ENCODE peak calls at places on chromosome 2, in four cellular contexts. One of them, this sample, is unnamed.

GRCh38 chr2:20169796-20170467 is 55.0 kb downstream of the SDC1 start:
- DNase-seq in K562: no peak
- DNase-seq in GM12878: no peak
- DNase-seq in HepG2: no peak
- DNase-seq in this sample: no peak

GRCh38 chr2:30405266-30405592 is 41.8 kb upstream of the LCLAT1 start:
- DNase-seq in K562: no peak
- DNase-seq in GM12878: no peak
- DNase-seq in HepG2: no peak
- DNase-seq in this sample: no peak

GRCh38 chr2:236875906-236876505 is 209.7 kb upstream of the COPS8 start:
- DNase-seq in K562: no peak
- DNase-seq in GM12878: no peak
- DNase-seq in HepG2: no peak
- DNase-seq in this sample: no peak

GRCh38 chr2:85770786-85771409 is 17.1 kb downstream of the ATOH8 start:
- DNase-seq in K562: no peak
- DNase-seq in GM12878: no peak
- DNase-seq in HepG2: no peak
- DNase-seq in this sample: no peak

GRCh38 chr2:15619510-15619909 is 27.8 kb downstream of the DDX1 start:
- DNase-seq in K562: no peak
- DNase-seq in GM12878: no peak
- DNase-seq in HepG2: no peak
- DNase-seq in this sample: no peak

GRCh38 chr2:64606495-64607363 is 47.0 kb downstream of the SERTAD2 start:
- DNase-seq in K562: peak
- DNase-seq in GM12878: peak
- DNase-seq in HepG2: peak
- DNase-seq in this sample: peak

GRCh38 chr2:20588918-20589871 is 61.7 kb downstream of the HS1BP3 start:
- DNase-seq in K562: no peak
- DNase-seq in GM12878: no peak
- DNase-seq in HepG2: no peak
- DNase-seq in this sample: no peak

GRCh38 chr2:31413876-31414550 is 529 bp downstream of the XDH start:
- DNase-seq in K562: no peak
- DNase-seq in GM12878: no peak
- DNase-seq in HepG2: no peak
- DNase-seq in this sample: no peak

GRCh38 chr2:149739171-149739879 is 151.8 kb upstream of the MMADHC start:
- DNase-seq in K562: no peak
- DNase-seq in GM12878: no peak
- DNase-seq in HepG2: no peak
- DNase-seq in this sample: no peak

GRCh38 chr2:171244466-171244969 is 83.8 kb upstream of the TLK1 start:
- DNase-seq in K562: no peak
- DNase-seq in GM12878: no peak
- DNase-seq in HepG2: no peak
- DNase-seq in this sample: no peak

GRCh38 chr2:41880561-41881243 is 167.1 kb upstream of the PKDCC start:
- DNase-seq in K562: no peak
- DNase-seq in GM12878: no peak
- DNase-seq in HepG2: no peak
- DNase-seq in this sample: no peak

GRCh38 chr2:105085525-105085924 is 47.7 kb downstream of the MRPS9 start:
- DNase-seq in K562: no peak
- DNase-seq in GM12878: no peak
- DNase-seq in HepG2: no peak
- DNase-seq in this sample: no peak

GRCh38 chr2:45813003-45813601 is 161.6 kb downstream of the PRKCE start:
- DNase-seq in K562: no peak
- DNase-seq in GM12878: no peak
- DNase-seq in HepG2: no peak
- DNase-seq in this sample: no peak

GRCh38 chr2:45814951-45815621 is 163.6 kb downstream of the PRKCE start:
- DNase-seq in K562: no peak
- DNase-seq in GM12878: no peak
- DNase-seq in HepG2: no peak
- DNase-seq in this sample: no peak

GRCh38 chr2:45814528-45814927 is 163.1 kb downstream of the PRKCE start:
- DNase-seq in K562: no peak
- DNase-seq in GM12878: no peak
- DNase-seq in HepG2: no peak
- DNase-seq in this sample: no peak

GRCh38 chr2:45820048-45820447 is 168.6 kb downstream of the PRKCE start:
- DNase-seq in K562: no peak
- DNase-seq in GM12878: no peak
- DNase-seq in HepG2: no peak
- DNase-seq in this sample: no peak

DNA sequence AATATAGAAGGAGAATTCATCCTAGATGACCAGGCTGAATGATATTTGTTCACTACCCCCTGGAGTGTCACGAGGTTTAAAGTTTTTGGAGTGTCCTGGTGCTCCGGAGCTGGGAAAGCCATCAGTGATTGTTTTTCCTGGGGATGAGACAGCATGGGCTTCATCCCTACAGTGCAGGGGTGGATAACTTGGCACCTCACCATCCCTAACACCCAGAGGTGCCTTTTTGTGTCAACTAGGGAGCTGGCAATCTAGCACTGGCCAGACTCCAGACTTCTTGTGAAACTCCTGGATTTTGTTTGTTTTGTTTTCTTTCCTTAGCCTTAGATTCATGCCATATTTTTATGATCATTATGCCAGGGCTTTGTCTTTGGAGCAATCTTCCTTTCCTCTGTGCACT is 164.8 kb downstream of the PRKCE start:
- DNase-seq in K562: no peak
- DNase-seq in GM12878: no peak
- DNase-seq in HepG2: no peak
- DNase-seq in this sample: no peak
- TF ChIP-seq RAD21 in K562: no peak
- TF ChIP-seq RAD21 in GM12878: no peak
- TF ChIP-seq RAD21 in HepG2: no peak
- TF ChIP-seq RAD21 in this sample: no peak

GRCh38 chr2:158955974-158956373 is 12.5 kb upstream of the TANC1 start:
- DNase-seq in K562: no peak
- DNase-seq in GM12878: no peak
- DNase-seq in HepG2: no peak
- DNase-seq in this sample: no peak
- H3K27ac ChIP-seq in K562: no peak
- H3K27ac ChIP-seq in GM12878: no peak
- H3K27ac ChIP-seq in HepG2: no peak
- H3K27ac ChIP-seq in this sample: no peak

GRCh38 chr2:54665436-54665856 is 58.0 kb upstream of the EML6 start:
- DNase-seq in K562: peak
- DNase-seq in GM12878: no peak
- DNase-seq in HepG2: peak
- DNase-seq in this sample: peak

GRCh38 chr2:54668711-54669110 is 54.8 kb upstream of the EML6 start:
- DNase-seq in K562: no peak
- DNase-seq in GM12878: no peak
- DNase-seq in HepG2: peak
- DNase-seq in this sample: no peak

GRCh38 chr2:54666131-54666637 is 57.3 kb upstream of the EML6 start:
- DNase-seq in K562: no peak
- DNase-seq in GM12878: no peak
- DNase-seq in HepG2: peak
- DNase-seq in this sample: no peak

GRCh38 chr2:54667726-54668650 is 55.5 kb upstream of the EML6 start:
- DNase-seq in K562: no peak
- DNase-seq in GM12878: no peak
- DNase-seq in HepG2: no peak
- DNase-seq in this sample: no peak

DNA sequence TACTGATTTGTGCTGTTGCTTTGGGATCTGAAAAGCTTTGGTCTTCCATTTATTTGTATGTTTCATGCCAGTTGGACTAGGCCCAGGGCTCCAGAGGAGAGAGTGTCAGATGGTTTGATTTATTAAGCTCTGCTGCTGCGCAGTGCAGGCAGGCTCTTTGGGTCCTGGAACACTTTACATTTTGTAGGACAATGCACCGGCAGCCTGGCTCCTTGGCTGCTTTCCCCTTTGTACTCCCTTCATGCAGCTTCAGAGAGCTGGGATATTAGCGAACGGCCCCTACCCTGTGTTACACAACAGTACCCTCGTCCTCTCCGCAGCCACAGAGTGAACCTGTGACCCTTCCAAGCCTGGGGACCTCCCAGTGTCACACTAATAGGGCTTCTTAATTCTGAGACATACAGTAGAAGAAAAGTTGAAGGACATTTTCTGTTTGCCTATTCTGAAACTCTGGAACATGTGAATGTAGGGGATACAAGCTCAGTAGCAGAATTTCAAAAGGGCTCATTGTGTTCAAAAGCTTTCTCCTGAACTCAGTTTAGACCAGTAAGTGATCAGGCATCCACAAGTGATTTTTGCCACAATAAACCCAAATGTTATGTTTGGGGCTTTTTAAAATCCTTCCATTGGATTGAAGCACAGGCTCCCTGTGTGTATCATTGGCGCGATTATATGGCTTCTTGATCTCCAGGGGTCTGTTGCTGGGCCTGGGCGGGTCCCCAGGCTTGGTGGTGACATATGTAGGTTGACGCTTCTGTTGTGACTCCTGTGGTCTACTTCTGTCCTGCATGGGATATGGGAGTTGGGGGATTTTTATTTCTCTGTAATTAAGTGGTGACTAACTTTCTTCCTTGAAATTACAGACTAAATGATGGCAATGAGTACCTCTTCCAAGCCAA is 56.5 kb upstream of the EML6 start:
- DNase-seq in K562: no peak
- DNase-seq in GM12878: no peak
- DNase-seq in HepG2: peak
- DNase-seq in this sample: no peak
- TF ChIP-seq BRCA1 in K562: no peak
- TF ChIP-seq BRCA1 in GM12878: no peak
- TF ChIP-seq BRCA1 in HepG2: peak
- TF ChIP-seq BRCA1 in this sample: no peak

DNA sequence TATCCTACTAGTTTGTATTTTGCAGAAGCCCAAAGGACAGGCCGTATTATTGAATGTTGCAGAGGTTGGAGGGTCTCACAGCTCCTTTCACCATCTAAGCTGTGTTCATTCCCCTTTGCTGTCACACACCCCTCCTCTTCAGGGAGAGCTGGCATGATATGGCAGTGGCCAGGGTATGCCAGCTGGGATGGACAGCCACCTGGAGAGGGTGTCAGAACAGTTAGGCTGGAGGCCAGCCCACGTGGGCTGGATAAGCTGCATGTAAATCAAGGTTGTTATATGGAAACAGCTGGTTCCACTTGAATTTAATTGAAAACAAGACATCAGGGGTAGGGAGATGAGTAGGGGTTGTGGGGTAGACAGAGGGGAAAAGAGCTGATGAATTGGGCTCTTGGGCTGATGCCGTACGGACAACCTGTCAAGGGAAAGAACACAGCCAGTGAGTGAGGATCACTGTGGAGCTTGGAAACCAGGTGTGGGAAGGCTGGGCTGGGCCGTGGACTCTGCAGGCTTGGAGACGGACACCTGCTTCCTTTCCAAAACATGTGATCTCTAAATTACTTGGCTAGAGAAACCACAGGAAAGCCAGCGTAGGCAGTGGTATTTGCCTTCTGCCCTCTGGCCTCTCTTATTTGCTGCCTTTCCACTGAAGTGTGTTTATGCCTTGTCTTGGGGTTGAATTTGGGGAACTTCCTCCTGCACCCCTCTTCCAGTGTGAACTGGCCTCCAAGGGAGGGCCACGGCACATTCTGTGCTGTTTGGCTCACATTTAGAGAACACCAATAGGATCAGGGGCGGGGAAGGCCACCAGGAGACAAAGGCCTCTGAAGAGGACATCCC is 267.6 kb downstream of the PRKCE start:
- DNase-seq in K562: no peak
- DNase-seq in GM12878: no peak
- DNase-seq in HepG2: no peak
- DNase-seq in this sample: no peak
- TF ChIP-seq RAD21 in K562: no peak
- TF ChIP-seq RAD21 in GM12878: no peak
- TF ChIP-seq RAD21 in HepG2: no peak
- TF ChIP-seq RAD21 in this sample: no peak

GRCh38 chr2:229970406-229970805 is 48.1 kb downstream of the FBXO36 start:
- DNase-seq in K562: no peak
- DNase-seq in GM12878: no peak
- DNase-seq in HepG2: no peak
- DNase-seq in this sample: no peak

GRCh38 chr2:229971298-229971790 is 49.0 kb downstream of the FBXO36 start:
- DNase-seq in K562: no peak
- DNase-seq in GM12878: no peak
- DNase-seq in HepG2: no peak
- DNase-seq in this sample: no peak

DNA sequence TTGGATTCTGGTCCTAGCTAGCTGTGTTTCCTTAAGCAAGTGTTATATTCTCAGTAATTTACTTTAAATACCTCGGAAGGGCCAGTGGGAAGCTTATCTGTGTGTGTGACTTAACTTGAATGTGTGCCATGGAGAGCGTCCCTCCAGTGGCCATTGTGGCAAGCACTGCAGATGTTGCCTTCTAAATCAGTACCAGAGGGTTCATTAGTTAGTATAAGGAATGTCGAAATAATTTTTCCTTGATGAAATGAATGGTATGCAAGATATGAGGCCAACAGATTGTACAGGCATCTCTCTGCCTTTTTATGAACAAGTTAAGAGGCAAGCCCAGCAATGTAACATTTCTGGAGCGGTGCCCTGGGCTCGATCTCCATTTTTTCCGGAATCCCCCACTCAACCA is 52.0 kb downstream of the FBXO36 start:
- DNase-seq in K562: no peak
- DNase-seq in GM12878: no peak
- DNase-seq in HepG2: no peak
- DNase-seq in this sample: no peak
- H3K27ac ChIP-seq in K562: no peak
- H3K27ac ChIP-seq in GM12878: no peak
- H3K27ac ChIP-seq in HepG2: no peak
- H3K27ac ChIP-seq in this sample: no peak

DNA sequence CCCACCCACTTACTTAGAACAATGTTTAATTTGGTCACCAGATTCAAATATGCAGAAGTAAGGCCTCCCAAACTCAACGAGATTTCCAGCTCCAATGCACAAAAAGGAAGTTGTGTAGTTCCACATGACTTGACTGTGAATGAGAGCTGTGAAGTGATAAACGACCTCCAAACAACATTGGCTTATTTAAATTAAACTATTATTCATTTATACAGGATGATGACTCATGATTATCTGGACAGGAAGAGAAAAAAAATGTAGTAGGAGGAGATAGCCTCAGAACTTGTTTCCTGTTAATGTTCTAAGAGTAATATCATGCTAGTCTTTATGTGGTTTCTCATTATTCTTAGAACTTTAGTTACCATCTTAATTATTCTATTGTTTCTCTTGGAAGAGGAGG is 237.3 kb downstream of the C1D start:
- DNase-seq in K562: no peak
- DNase-seq in GM12878: no peak
- DNase-seq in HepG2: no peak
- DNase-seq in this sample: no peak
- TF ChIP-seq BRCA1 in K562: no peak
- TF ChIP-seq BRCA1 in GM12878: no peak
- TF ChIP-seq BRCA1 in HepG2: no peak
- TF ChIP-seq BRCA1 in this sample: no peak

This sample was measured in H1.